ENCODE peak calls at places on chromosomes 5 and 9, in ten cellular contexts. One of them, this sample, is unnamed.

GRCh38 chr5:43227655-43228054 is 35.6 kb downstream of the NIM1K start:
- DNase-seq in BJ: no peak
- DNase-seq in thoracic aorta: no peak
- DNase-seq in cardiac muscle cell: peak; percentile 30
- DNase-seq in LNCaP clone FGC: peak; percentile 64
- DNase-seq in fibroblast of mammary gland: peak; percentile 76
- DNase-seq in GM12865: peak; percentile 60
- DNase-seq in CD8-positive, alpha-beta T cell: no peak
- DNase-seq in MM.1S: no peak
- DNase-seq in B cell: no peak
- DNase-seq in this sample: peak; percentile 28

GRCh38 chr5:35838370-35839042 is 18.2 kb upstream of the IL7R start:
- DNase-seq in MM.1S: no peak
- DNase-seq in cardiac muscle cell: no peak
- DNase-seq in fibroblast of mammary gland: no peak
- DNase-seq in LNCaP clone FGC: no peak
- DNase-seq in thoracic aorta: no peak
- DNase-seq in B cell: no peak
- DNase-seq in CD8-positive, alpha-beta T cell: no peak
- DNase-seq in BJ: no peak
- DNase-seq in GM12865: no peak
- DNase-seq in this sample: no peak

GRCh38 chr5:98425626-98426025 is 347.8 kb upstream of the RGMB start:
- DNase-seq in BJ: no peak
- DNase-seq in MM.1S: no peak
- DNase-seq in B cell: no peak
- DNase-seq in CD8-positive, alpha-beta T cell: no peak
- DNase-seq in GM12865: no peak
- DNase-seq in LNCaP clone FGC: no peak
- DNase-seq in thoracic aorta: no peak
- DNase-seq in cardiac muscle cell: no peak
- DNase-seq in fibroblast of mammary gland: no peak
- DNase-seq in this sample: no peak

GRCh38 chr5:55855509-55855908 is 4.4 kb downstream of the IL31RA start:
- DNase-seq in GM12865: peak; percentile 18
- DNase-seq in thoracic aorta: no peak
- DNase-seq in cardiac muscle cell: no peak
- DNase-seq in B cell: no peak
- DNase-seq in MM.1S: no peak
- DNase-seq in CD8-positive, alpha-beta T cell: no peak
- DNase-seq in BJ: no peak
- DNase-seq in LNCaP clone FGC: no peak
- DNase-seq in fibroblast of mammary gland: peak; percentile 10
- DNase-seq in this sample: no peak

GRCh38 chr9:684055-684949 is 157.2 kb upstream of the DMRT1 start:
- DNase-seq in B cell: no peak
- DNase-seq in cardiac muscle cell: peak; percentile 36
- DNase-seq in MM.1S: no peak
- DNase-seq in CD8-positive, alpha-beta T cell: no peak
- DNase-seq in GM12865: no peak
- DNase-seq in fibroblast of mammary gland: peak; percentile 74
- DNase-seq in thoracic aorta: no peak
- DNase-seq in BJ: no peak
- DNase-seq in LNCaP clone FGC: no peak
- DNase-seq in this sample: no peak

GRCh38 chr5:98975223-98975622 is 46.4 kb upstream of the CHD1 start:
- DNase-seq in BJ: no peak
- DNase-seq in fibroblast of mammary gland: no peak
- DNase-seq in LNCaP clone FGC: no peak
- DNase-seq in CD8-positive, alpha-beta T cell: no peak
- DNase-seq in MM.1S: no peak
- DNase-seq in cardiac muscle cell: no peak
- DNase-seq in thoracic aorta: no peak
- DNase-seq in B cell: no peak
- DNase-seq in GM12865: peak; percentile 10
- DNase-seq in this sample: no peak

GRCh38 chr5:149264432-149265069 is 7.1 kb upstream of the AFAP1L1 start:
- DNase-seq in BJ: no peak
- DNase-seq in fibroblast of mammary gland: no peak
- DNase-seq in MM.1S: peak; percentile 90
- DNase-seq in cardiac muscle cell: peak; percentile 57
- DNase-seq in thoracic aorta: no peak
- DNase-seq in B cell: no peak
- DNase-seq in CD8-positive, alpha-beta T cell: peak; percentile 54
- DNase-seq in LNCaP clone FGC: no peak
- DNase-seq in GM12865: peak; percentile 59
- DNase-seq in this sample: no peak

GRCh38 chr9:111000202-111000601 is 38.1 kb downstream of the LPAR1 start:
- DNase-seq in thoracic aorta: no peak
- DNase-seq in GM12865: no peak
- DNase-seq in CD8-positive, alpha-beta T cell: no peak
- DNase-seq in fibroblast of mammary gland: no peak
- DNase-seq in cardiac muscle cell: no peak
- DNase-seq in LNCaP clone FGC: no peak
- DNase-seq in B cell: no peak
- DNase-seq in BJ: no peak
- DNase-seq in MM.1S: no peak
- DNase-seq in this sample: no peak

GRCh38 chr5:149129181-149129580 is 12.1 kb upstream of the ABLIM3 start:
- DNase-seq in BJ: no peak
- DNase-seq in GM12865: no peak
- DNase-seq in cardiac muscle cell: no peak
- DNase-seq in MM.1S: no peak
- DNase-seq in fibroblast of mammary gland: no peak
- DNase-seq in thoracic aorta: no peak
- DNase-seq in LNCaP clone FGC: peak; percentile 84
- DNase-seq in CD8-positive, alpha-beta T cell: no peak
- DNase-seq in B cell: no peak
- DNase-seq in this sample: no peak

GRCh38 chr5:27125856-27126255 is 87.5 kb upstream of the CDH9 start:
- DNase-seq in GM12865: no peak
- DNase-seq in fibroblast of mammary gland: no peak
- DNase-seq in BJ: no peak
- DNase-seq in MM.1S: no peak
- DNase-seq in LNCaP clone FGC: no peak
- DNase-seq in CD8-positive, alpha-beta T cell: no peak
- DNase-seq in thoracic aorta: no peak
- DNase-seq in cardiac muscle cell: peak; percentile 3
- DNase-seq in B cell: no peak
- DNase-seq in this sample: no peak

GRCh38 chr5:27129926-27130325 is 91.5 kb upstream of the CDH9 start:
- DNase-seq in BJ: no peak
- DNase-seq in thoracic aorta: no peak
- DNase-seq in cardiac muscle cell: no peak
- DNase-seq in MM.1S: no peak
- DNase-seq in CD8-positive, alpha-beta T cell: no peak
- DNase-seq in B cell: no peak
- DNase-seq in fibroblast of mammary gland: no peak
- DNase-seq in GM12865: no peak
- DNase-seq in LNCaP clone FGC: no peak
- DNase-seq in this sample: no peak

GRCh38 chr5:27130587-27130986 is 92.2 kb upstream of the CDH9 start:
- DNase-seq in cardiac muscle cell: no peak
- DNase-seq in LNCaP clone FGC: no peak
- DNase-seq in BJ: no peak
- DNase-seq in fibroblast of mammary gland: peak; percentile 43
- DNase-seq in MM.1S: no peak
- DNase-seq in GM12865: no peak
- DNase-seq in B cell: no peak
- DNase-seq in thoracic aorta: no peak
- DNase-seq in CD8-positive, alpha-beta T cell: no peak
- DNase-seq in this sample: no peak

GRCh38 chr5:27124590-27124989 is 86.2 kb upstream of the CDH9 start:
- DNase-seq in fibroblast of mammary gland: peak; percentile 36
- DNase-seq in LNCaP clone FGC: peak; percentile 6
- DNase-seq in B cell: no peak
- DNase-seq in CD8-positive, alpha-beta T cell: no peak
- DNase-seq in MM.1S: peak; percentile 15
- DNase-seq in thoracic aorta: no peak
- DNase-seq in BJ: no peak
- DNase-seq in GM12865: no peak
- DNase-seq in cardiac muscle cell: peak; percentile 53
- DNase-seq in this sample: peak; percentile 15
- TF ChIP-seq CTCF in fibroblast of mammary gland: peak; percentile 63
- TF ChIP-seq CTCF in LNCaP clone FGC: peak; percentile 31
- TF ChIP-seq CTCF in B cell: no peak
- TF ChIP-seq CTCF in CD8-positive, alpha-beta T cell: no peak
- TF ChIP-seq CTCF in MM.1S: peak; percentile 32
- TF ChIP-seq CTCF in thoracic aorta: no peak
- TF ChIP-seq CTCF in BJ: no peak
- TF ChIP-seq CTCF in GM12865: no peak
- TF ChIP-seq CTCF in cardiac muscle cell: peak; percentile 69
- TF ChIP-seq CTCF in this sample: no peak

DNA sequence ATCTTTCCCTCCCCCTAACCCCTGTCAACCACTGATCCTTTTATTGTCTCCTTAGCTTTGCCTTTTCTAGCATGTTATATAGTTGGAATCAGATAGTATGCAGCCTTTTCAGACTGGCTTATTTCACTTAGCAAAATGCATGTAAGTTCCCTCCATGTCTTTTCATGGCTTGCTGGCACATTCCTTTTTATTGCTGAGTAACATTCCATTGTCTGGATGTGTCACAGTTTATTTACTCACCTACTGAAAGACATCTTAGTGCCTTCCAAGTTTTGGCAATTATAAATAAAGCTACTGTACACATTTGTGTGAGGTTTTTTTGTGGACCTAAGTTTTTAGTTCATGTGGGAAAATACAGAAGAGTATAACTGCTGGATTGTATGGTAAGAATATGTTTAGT is 230.1 kb downstream of the PBX3 start:
- DNase-seq in GM12865: no peak
- DNase-seq in LNCaP clone FGC: no peak
- DNase-seq in CD8-positive, alpha-beta T cell: no peak
- DNase-seq in cardiac muscle cell: no peak
- DNase-seq in MM.1S: no peak
- DNase-seq in BJ: no peak
- DNase-seq in B cell: no peak
- DNase-seq in fibroblast of mammary gland: no peak
- DNase-seq in thoracic aorta: no peak
- DNase-seq in this sample: no peak
- TF ChIP-seq CTCF in GM12865: no peak
- TF ChIP-seq CTCF in LNCaP clone FGC: no peak
- TF ChIP-seq CTCF in CD8-positive, alpha-beta T cell: no peak
- TF ChIP-seq CTCF in cardiac muscle cell: no peak
- TF ChIP-seq CTCF in MM.1S: no peak
- TF ChIP-seq CTCF in BJ: no peak
- TF ChIP-seq CTCF in B cell: no peak
- TF ChIP-seq CTCF in fibroblast of mammary gland: no peak
- TF ChIP-seq CTCF in thoracic aorta: no peak
- TF ChIP-seq CTCF in this sample: no peak

DNA sequence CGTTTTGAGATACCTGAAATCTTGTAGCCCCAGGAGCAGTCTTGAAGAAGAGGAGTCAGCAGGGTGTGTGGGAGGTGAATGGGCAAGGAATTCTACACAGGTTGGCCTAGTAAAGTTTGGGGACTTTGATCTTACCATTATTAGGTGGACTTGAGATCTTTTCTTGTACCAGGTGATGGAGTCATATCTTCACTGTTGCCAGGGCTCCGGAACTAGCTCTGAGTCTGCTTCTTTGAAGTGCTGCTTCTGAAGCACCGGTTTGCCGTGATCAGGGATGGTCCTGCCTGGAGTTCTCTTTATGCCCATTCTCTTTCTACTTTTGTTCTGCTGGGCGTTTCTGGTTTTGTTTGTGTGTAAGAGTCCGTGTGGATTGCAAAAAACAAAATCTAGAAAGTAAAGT is 27.4 kb downstream of the RCL1 start:
- DNase-seq in MM.1S: no peak
- DNase-seq in CD8-positive, alpha-beta T cell: no peak
- DNase-seq in LNCaP clone FGC: no peak
- DNase-seq in BJ: no peak
- DNase-seq in fibroblast of mammary gland: no peak
- DNase-seq in GM12865: no peak
- DNase-seq in thoracic aorta: no peak
- DNase-seq in B cell: no peak
- DNase-seq in cardiac muscle cell: no peak
- DNase-seq in this sample: no peak
- TF ChIP-seq CTCF in MM.1S: no peak
- TF ChIP-seq CTCF in CD8-positive, alpha-beta T cell: no peak
- TF ChIP-seq CTCF in LNCaP clone FGC: no peak
- TF ChIP-seq CTCF in BJ: no peak
- TF ChIP-seq CTCF in fibroblast of mammary gland: no peak
- TF ChIP-seq CTCF in GM12865: no peak
- TF ChIP-seq CTCF in thoracic aorta: no peak
- TF ChIP-seq CTCF in B cell: no peak
- TF ChIP-seq CTCF in cardiac muscle cell: no peak
- TF ChIP-seq CTCF in this sample: no peak

DNA sequence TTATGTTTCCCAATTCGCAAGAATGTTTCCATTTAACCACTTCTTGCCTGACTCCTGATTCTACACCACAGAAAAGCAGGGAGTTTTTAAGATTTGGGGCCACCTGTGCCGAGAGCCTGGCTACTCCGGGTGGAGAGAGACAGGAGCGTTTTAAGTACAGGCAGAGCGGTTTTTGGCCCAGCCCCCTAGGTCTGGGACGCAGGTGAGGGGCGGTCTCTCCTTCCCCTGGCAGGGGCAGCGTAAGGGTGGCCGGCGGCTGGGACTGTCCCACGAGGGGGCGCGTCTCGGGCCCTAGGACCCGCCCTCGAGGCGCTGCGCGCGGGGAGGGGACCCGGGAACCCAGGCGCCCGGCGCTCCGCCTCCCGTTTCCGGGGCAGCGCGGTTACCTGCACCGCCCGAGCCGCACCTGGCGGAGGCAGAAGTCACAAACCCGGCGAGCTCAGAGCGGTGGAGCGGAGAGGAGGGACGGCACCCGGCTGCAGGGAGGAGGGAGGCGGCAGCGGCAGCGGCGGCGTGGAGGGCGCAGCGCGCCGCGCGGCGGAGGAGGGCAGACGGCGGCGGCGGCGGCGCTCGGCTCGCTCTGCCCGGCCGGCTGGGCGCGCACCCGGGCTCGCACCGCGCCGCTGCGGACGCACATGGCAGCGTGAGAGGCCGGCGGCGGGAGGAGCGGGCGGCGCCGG is at the start of gene WWC1:
- DNase-seq in BJ: no peak
- DNase-seq in CD8-positive, alpha-beta T cell: peak; percentile 24
- DNase-seq in fibroblast of mammary gland: no peak
- DNase-seq in B cell: peak; percentile 68
- DNase-seq in cardiac muscle cell: peak; percentile 83
- DNase-seq in LNCaP clone FGC: peak; percentile 76
- DNase-seq in thoracic aorta: no peak
- DNase-seq in MM.1S: peak; percentile 93
- DNase-seq in GM12865: peak; percentile 88
- DNase-seq in this sample: peak; percentile 84
- TF ChIP-seq CTCF in BJ: peak; percentile 14
- TF ChIP-seq CTCF in CD8-positive, alpha-beta T cell: no peak
- TF ChIP-seq CTCF in fibroblast of mammary gland: no peak
- TF ChIP-seq CTCF in B cell: no peak
- TF ChIP-seq CTCF in cardiac muscle cell: peak; percentile 28
- TF ChIP-seq CTCF in LNCaP clone FGC: peak; percentile 48
- TF ChIP-seq CTCF in thoracic aorta: no peak
- TF ChIP-seq CTCF in MM.1S: peak; percentile 26
- TF ChIP-seq CTCF in GM12865: peak; percentile 20
- TF ChIP-seq CTCF in this sample: no peak

DNA sequence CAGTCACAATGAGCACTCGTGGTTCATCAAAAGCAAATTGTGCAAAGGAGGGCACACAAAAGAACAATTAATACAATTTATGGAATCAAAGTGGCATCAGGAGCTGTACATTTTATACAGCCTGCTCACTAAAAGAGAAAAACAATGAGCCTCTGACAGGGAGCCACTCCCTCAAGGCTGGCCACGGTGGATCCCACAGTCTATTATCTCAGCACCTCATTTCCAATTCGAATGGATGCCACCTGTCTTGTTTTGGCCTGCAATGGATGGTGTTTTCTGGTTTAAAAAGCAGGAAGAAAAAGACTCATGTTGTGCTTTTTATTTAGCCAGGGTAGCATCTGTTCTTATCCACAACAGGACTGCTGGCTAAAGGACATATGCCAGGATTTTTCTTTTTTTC is 354.7 kb downstream of the ENC1 start:
- DNase-seq in BJ: no peak
- DNase-seq in LNCaP clone FGC: no peak
- DNase-seq in B cell: no peak
- DNase-seq in CD8-positive, alpha-beta T cell: no peak
- DNase-seq in thoracic aorta: no peak
- DNase-seq in GM12865: no peak
- DNase-seq in MM.1S: no peak
- DNase-seq in cardiac muscle cell: no peak
- DNase-seq in fibroblast of mammary gland: no peak
- DNase-seq in this sample: no peak
- TF ChIP-seq CTCF in BJ: no peak
- TF ChIP-seq CTCF in LNCaP clone FGC: no peak
- TF ChIP-seq CTCF in B cell: no peak
- TF ChIP-seq CTCF in CD8-positive, alpha-beta T cell: no peak
- TF ChIP-seq CTCF in thoracic aorta: no peak
- TF ChIP-seq CTCF in GM12865: no peak
- TF ChIP-seq CTCF in MM.1S: no peak
- TF ChIP-seq CTCF in cardiac muscle cell: no peak
- TF ChIP-seq CTCF in fibroblast of mammary gland: no peak
- TF ChIP-seq CTCF in this sample: no peak

This sample was measured in GM13976.